ENCODE peak calls at places on chromosomes 16 and 17, in seven cellular contexts. A is progenitor cell of endocrine pancreas; J is CD8-positive, alpha-beta T cell; K is heart right ventricle; N is lower leg skin; F is ascending aorta; R is choroid plexus epithelial cell. P is an unnamed sample.

GRCh38 chr16:27685802-27686201 is 135.9 kb downstream of the KATNIP start:
- DNase-seq in N (no peak), J (no peak), R (peak; percentile 80), A (no peak), F (no peak), K (no peak), P (no peak)

GRCh38 chr17:1379930-1380313 is 20.1 kb downstream of the YWHAE start:
- DNase-seq in N (no peak), R (no peak), A (no peak), J (no peak), F (no peak), K (no peak), P (no peak)

GRCh38 chr17:47846741-47847340 is 4.1 kb downstream of the SP6 start:
- DNase-seq in F (no peak), J (no peak), A (no peak), N (no peak), R (no peak), K (no peak), P (no peak)

GRCh38 chr16:1909661-1910231 is 8.5 kb downstream of the HS3ST6 start:
- DNase-seq in A (no peak), N (peak; percentile 27), J (no peak), R (no peak), K (no peak), F (no peak), P (no peak)

GRCh38 chr17:69672924-69673323 is 258.4 kb downstream of the MAP2K6 start:
- DNase-seq in F (no peak), K (no peak), R (peak; percentile 70), A (no peak), J (no peak), N (no peak), P (no peak)

GRCh38 chr16:70659546-70659945 is 13.2 kb downstream of the IL34 start:
- DNase-seq in J (no peak), R (no peak), N (no peak), A (no peak), K (no peak), F (no peak), P (no peak)

GRCh38 chr17:7854851-7855642 is at the start of gene TMEM88:
- DNase-seq in F (no peak), J (no peak), R (peak; percentile 16), K (peak; percentile 57), A (no peak), N (peak; percentile 14), P (peak; percentile 33)

GRCh38 chr17:66517336-66518009 is 215.1 kb downstream of the PRKCA start:
- DNase-seq in F (no peak), A (no peak), N (no peak), J (no peak), K (no peak), R (no peak), P (no peak)

GRCh38 chr17:6995500-6996255 is at the start of gene ALOX12:
- DNase-seq in R (no peak), J (no peak), F (no peak), N (peak; percentile 46), K (no peak), A (no peak), P (no peak)

GRCh38 chr16:74951676-74952075 is 33.2 kb downstream of the WDR59 start:
- DNase-seq in K (no peak), R (no peak), N (no peak), J (no peak), A (no peak), F (no peak), P (no peak)

GRCh38 chr16:88315543-88316105 is 67.1 kb upstream of the ZNF469 start:
- DNase-seq in A (no peak), J (no peak), F (no peak), N (no peak), K (no peak), R (peak; percentile 67), P (no peak)

GRCh38 chr16:87424260-87424659 is 32.1 kb downstream of the MAP1LC3B start:
- DNase-seq in R (peak; percentile 26), F (no peak), A (no peak), J (no peak), N (no peak), K (no peak), P (no peak)

GRCh38 chr17:82240506-82241182 is 11.8 kb downstream of the SLC16A3 start:
- DNase-seq in K (no peak), R (no peak), F (no peak), A (no peak), J (no peak), N (no peak), P (no peak)

GRCh38 chr16:57608462-57609113 is 19.8 kb upstream of the ADGRG1 start:
- DNase-seq in R (no peak), N (peak; percentile 6), F (no peak), K (no peak), A (no peak), J (no peak), P (peak; percentile 11)

GRCh38 chr17:40499551-40500189 is 1.8 kb downstream of the TNS4 start:
- DNase-seq in N (peak; percentile 80), K (peak; percentile 90), A (peak; percentile 37), R (peak; percentile 69), J (no peak), F (peak; percentile 46), P (no peak)

GRCh38 chr16:35492225-35492624 is 2032.8 kb downstream of the TP53TG3F start:
- DNase-seq in N (no peak), F (no peak), R (no peak), A (no peak), J (no peak), K (no peak), P (no peak)

GRCh38 chr17:40695874-40696472 is 7.6 kb downstream of the KRT24 start:
- DNase-seq in J (no peak), R (no peak), A (no peak), F (no peak), N (no peak), K (no peak), P (no peak)

GRCh38 chr17:27091043-27091497 is 202.8 kb upstream of the WSB1 start:
- DNase-seq in A (no peak), R (no peak), F (no peak), J (no peak), N (no peak), K (no peak), P (no peak)

GRCh38 chr16:64290461-64290860 is 831.4 kb downstream of the CDH11 start:
- DNase-seq in N (no peak), K (no peak), F (no peak), R (no peak), J (no peak), A (no peak), P (no peak)

DNA sequence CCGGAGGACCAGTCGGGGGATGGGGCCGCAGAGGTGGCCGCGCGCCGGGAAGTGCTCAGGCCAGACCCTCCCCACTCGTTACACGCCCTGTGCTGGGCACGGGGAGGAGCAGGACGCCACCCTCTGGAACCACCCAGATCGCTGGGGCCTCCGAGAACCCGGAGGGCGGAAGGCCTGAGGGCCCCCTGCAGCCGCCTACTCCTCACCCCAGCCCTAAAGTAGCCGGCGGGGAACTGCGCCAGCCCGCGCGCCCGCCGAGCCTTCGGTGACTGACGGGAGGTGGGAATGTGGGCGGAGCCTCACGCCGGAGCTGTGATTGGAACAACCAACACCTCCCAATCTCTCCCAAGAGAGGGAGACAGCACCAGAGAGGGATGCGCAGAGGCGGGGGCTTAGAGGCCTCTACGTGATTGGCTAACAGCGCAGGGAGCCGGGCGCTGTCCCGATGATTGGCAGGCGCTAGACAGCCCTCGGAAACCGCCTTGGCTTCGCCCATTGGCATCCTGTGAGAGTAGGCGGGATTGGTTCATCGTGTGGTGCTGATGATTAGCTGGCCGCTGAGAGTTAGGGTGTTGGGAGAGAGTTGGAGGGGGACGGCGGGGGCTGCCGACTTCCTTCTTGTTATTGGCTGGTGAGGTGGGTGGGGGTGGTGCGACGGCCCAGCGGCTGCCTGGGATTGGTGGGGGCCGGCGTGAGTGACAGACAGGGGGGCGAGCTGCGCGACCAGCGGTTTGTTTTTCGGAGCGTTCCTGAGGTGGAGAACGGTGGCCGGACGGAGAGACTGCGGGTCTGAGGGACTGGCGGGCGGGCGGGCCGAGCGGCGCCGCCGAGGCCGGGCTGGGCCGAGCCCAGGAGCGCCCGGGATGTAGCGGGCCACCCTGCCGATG is at the start of gene MAP3K3:
- DNase-seq in R (peak; percentile 100), F (peak; percentile 100), J (peak; percentile 96), N (peak; percentile 99), A (peak; percentile 94), K (peak; percentile 98), P (peak; percentile 92)
- TF ChIP-seq CTCF in R (peak; percentile 18), F (peak; percentile 16), J (no peak), N (no peak), A (no peak), K (no peak), P (no peak)

GRCh38 chr17:19507673-19508326 is 25.9 kb upstream of the SLC47A1 start:
- DNase-seq in A (peak; percentile 87), K (peak; percentile 80), R (peak; percentile 93), N (peak; percentile 94), J (peak; percentile 87), F (peak; percentile 49), P (peak; percentile 88)
- TF ChIP-seq CTCF in A (no peak), K (no peak), R (no peak), N (no peak), J (no peak), F (no peak), P (no peak)

GRCh38 chr17:15260376-15261062 is 4.6 kb downstream of the PMP22 start:
- DNase-seq in R (peak; percentile 90), J (peak; percentile 30), K (peak; percentile 92), N (peak; percentile 85), F (peak; percentile 26), A (peak; percentile 79), P (peak; percentile 33)

GRCh38 chr17:15262291-15263205 is 2.6 kb downstream of the PMP22 start:
- DNase-seq in R (peak; percentile 82), N (peak; percentile 87), K (peak; percentile 89), J (no peak), F (peak; percentile 74), A (peak; percentile 17), P (no peak)

GRCh38 chr17:15261818-15262290 is 3.3 kb downstream of the PMP22 start:
- DNase-seq in K (peak; percentile 30), J (no peak), R (peak; percentile 38), A (no peak), N (no peak), F (no peak), P (no peak)

GRCh38 chr17:15263206-15263579 is 1.9 kb downstream of the PMP22 start:
- DNase-seq in K (peak; percentile 87), J (no peak), A (no peak), F (peak; percentile 84), N (peak; percentile 91), R (peak; percentile 80), P (no peak)

DNA sequence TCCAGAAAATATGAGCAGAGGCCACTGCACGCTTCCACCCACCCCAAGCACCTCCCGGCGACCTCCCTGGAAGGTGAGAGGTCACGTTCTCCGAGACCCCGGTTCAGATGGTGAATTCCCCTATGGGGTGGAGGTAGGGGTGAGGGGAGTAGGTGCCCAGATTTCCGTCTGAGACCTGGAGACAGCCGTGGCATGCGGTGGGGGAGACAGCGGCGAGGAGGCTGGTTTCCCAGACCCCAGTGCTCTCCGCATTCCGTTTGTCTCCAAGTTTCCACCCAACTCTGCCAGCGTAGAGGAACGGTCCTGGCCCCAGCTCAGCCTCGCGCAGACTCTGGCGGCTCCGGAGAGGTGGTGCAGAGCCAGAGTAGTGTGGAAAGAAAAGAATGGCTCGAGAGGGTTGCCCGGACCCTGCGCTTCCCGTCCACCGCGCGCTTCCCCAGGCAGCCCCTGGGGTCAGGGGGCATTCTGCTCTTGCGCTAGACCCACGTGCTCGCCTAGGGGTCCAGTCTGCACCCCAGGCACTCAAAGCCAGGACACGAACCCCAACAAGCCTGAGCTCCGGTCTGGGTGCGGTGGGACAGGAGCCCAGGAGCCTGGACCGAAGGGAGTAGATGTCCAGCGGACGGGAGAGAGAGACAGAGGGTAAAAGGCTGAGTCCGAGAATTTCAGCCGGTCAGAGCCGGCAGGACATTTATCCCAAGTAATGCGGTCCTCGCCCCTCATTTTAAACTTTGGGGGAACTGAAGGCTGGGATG is 3.9 kb downstream of the PMP22 start:
- DNase-seq in K (peak; percentile 66), A (peak; percentile 32), F (no peak), N (no peak), J (no peak), R (peak; percentile 73), P (no peak)
- TF ChIP-seq CTCF in K (no peak), A (peak; percentile 0), F (no peak), N (no peak), J (no peak), R (peak; percentile 47), P (no peak)

GRCh38 chr16:84332975-84333684 is 35.2 kb upstream of the ATP2C2 start:
- DNase-seq in N (no peak), J (no peak), F (no peak), R (no peak), K (no peak), A (no peak), P (no peak)
- TF ChIP-seq CTCF in N (no peak), J (no peak), F (no peak), R (no peak), K (no peak), A (no peak), P (no peak)

P was measured in natural killer cell.